ENCODE peak calls at places on chromosomes 6 and 20, in four cellular contexts. One of them, this sample, is unnamed.

GRCh38 chr6:17219098-17219497 is 62.1 kb upstream of the RBM24 start:
- DNase-seq in lung: no peak
- DNase-seq in cardiac muscle cell: no peak
- DNase-seq in tibial artery: no peak
- DNase-seq in this sample: no peak

GRCh38 chr20:24389686-24390085 is 79.7 kb upstream of the SYNDIG1 start:
- DNase-seq in lung: no peak
- DNase-seq in cardiac muscle cell: no peak
- DNase-seq in tibial artery: peak; percentile 52
- DNase-seq in this sample: no peak

GRCh38 chr6:46925563-46926253 is 4.0 kb upstream of the ADGRF5 start:
- DNase-seq in lung: peak; percentile 83
- DNase-seq in cardiac muscle cell: peak; percentile 92
- DNase-seq in tibial artery: peak; percentile 69
- DNase-seq in this sample: no peak

GRCh38 chr6:165340532-165340931 is 31.1 kb upstream of the C6orf118 start:
- DNase-seq in lung: no peak
- DNase-seq in cardiac muscle cell: no peak
- DNase-seq in tibial artery: no peak
- DNase-seq in this sample: no peak

GRCh38 chr6:5334341-5334740 is 73.0 kb downstream of the FARS2 start:
- DNase-seq in lung: no peak
- DNase-seq in cardiac muscle cell: peak; percentile 7
- DNase-seq in tibial artery: no peak
- DNase-seq in this sample: no peak

GRCh38 chr20:58233881-58234528 is 5.6 kb upstream of the ANKRD60 start:
- DNase-seq in lung: peak; percentile 27
- DNase-seq in cardiac muscle cell: peak; percentile 18
- DNase-seq in tibial artery: no peak
- DNase-seq in this sample: no peak

GRCh38 chr20:38941726-38942389 is 15.6 kb downstream of the FAM83D start:
- DNase-seq in lung: no peak
- DNase-seq in cardiac muscle cell: no peak
- DNase-seq in tibial artery: no peak
- DNase-seq in this sample: no peak

GRCh38 chr6:5950448-5950847 is 56.3 kb downstream of the NRN1 start:
- DNase-seq in lung: no peak
- DNase-seq in cardiac muscle cell: peak; percentile 2
- DNase-seq in tibial artery: no peak
- DNase-seq in this sample: no peak

GRCh38 chr6:37321101-37321500 is 32.7 kb upstream of the RNF8 start:
- DNase-seq in lung: no peak
- DNase-seq in cardiac muscle cell: no peak
- DNase-seq in tibial artery: no peak
- DNase-seq in this sample: no peak

GRCh38 chr6:106702451-106703110 is 73.2 kb downstream of the QRSL1 start:
- DNase-seq in lung: no peak
- DNase-seq in cardiac muscle cell: no peak
- DNase-seq in tibial artery: no peak
- DNase-seq in this sample: no peak

GRCh38 chr6:13635948-13636658 is 21.0 kb downstream of the NOL7 start:
- DNase-seq in lung: no peak
- DNase-seq in cardiac muscle cell: no peak
- DNase-seq in tibial artery: no peak
- DNase-seq in this sample: no peak

GRCh38 chr6:105850636-105851035 is 235.5 kb upstream of the PRDM1 start:
- DNase-seq in lung: no peak
- DNase-seq in cardiac muscle cell: no peak
- DNase-seq in tibial artery: no peak
- DNase-seq in this sample: no peak

GRCh38 chr20:57614490-57615471 is 5.4 kb downstream of the ZBP1 start:
- DNase-seq in lung: no peak
- DNase-seq in cardiac muscle cell: no peak
- DNase-seq in tibial artery: no peak
- DNase-seq in this sample: no peak

GRCh38 chr20:13786143-13786828 is 1.5 kb downstream of the NDUFAF5 start:
- DNase-seq in lung: no peak
- DNase-seq in cardiac muscle cell: no peak
- DNase-seq in tibial artery: no peak
- DNase-seq in this sample: no peak

GRCh38 chr20:13791562-13792459 is 7.0 kb downstream of the NDUFAF5 start:
- DNase-seq in lung: no peak
- DNase-seq in cardiac muscle cell: no peak
- DNase-seq in tibial artery: no peak
- DNase-seq in this sample: no peak

GRCh38 chr20:13790708-13791107 is 5.9 kb downstream of the NDUFAF5 start:
- DNase-seq in lung: no peak
- DNase-seq in cardiac muscle cell: no peak
- DNase-seq in tibial artery: no peak
- DNase-seq in this sample: no peak

GRCh38 chr20:13784893-13785715 is at the start of the genes ESF1 and NDUFAF5:
- DNase-seq in lung: peak; percentile 95
- DNase-seq in cardiac muscle cell: peak; percentile 97
- DNase-seq in tibial artery: peak; percentile 97
- DNase-seq in this sample: peak; percentile 97

DNA sequence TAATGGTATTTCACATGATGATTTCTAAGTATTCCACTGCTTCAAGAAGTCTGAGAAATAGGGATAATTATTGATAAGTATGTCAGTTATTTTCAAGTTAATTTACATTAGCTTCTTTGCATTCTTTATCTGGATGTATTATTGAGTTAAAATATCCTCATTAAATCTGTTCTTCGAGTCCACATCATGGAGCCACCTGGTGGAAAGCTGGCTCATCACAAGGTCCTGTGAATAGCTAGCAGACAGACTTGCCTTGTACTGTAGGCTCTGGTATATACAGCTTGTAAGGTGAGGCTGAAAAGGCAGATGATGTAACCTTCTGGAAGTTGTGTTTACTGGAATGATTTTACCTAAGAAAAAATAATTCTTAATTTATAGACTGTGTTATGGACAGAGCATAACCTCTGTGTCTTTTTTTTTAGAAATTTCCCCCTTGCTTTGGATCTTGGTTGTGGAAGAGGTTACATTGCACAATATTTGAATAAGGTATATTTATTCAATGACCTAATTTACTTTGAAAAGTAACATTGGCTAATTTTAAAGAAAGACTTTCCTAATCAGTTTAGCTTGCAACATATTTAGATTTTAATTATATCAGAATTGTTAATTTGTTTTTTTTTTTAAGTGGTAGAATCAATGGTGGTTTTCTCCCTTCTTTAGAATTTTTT is 3.5 kb downstream of the NDUFAF5 start:
- DNase-seq in lung: no peak
- DNase-seq in cardiac muscle cell: peak; percentile 68
- DNase-seq in tibial artery: peak; percentile 30
- DNase-seq in this sample: no peak
- H3K27ac ChIP-seq in lung: no peak overlapping the region
- H3K27ac ChIP-seq in cardiac muscle cell: no peak overlapping the region
- H3K27ac ChIP-seq in tibial artery: no peak overlapping the region
- H3K27ac ChIP-seq in this sample: no peak overlapping the region

DNA sequence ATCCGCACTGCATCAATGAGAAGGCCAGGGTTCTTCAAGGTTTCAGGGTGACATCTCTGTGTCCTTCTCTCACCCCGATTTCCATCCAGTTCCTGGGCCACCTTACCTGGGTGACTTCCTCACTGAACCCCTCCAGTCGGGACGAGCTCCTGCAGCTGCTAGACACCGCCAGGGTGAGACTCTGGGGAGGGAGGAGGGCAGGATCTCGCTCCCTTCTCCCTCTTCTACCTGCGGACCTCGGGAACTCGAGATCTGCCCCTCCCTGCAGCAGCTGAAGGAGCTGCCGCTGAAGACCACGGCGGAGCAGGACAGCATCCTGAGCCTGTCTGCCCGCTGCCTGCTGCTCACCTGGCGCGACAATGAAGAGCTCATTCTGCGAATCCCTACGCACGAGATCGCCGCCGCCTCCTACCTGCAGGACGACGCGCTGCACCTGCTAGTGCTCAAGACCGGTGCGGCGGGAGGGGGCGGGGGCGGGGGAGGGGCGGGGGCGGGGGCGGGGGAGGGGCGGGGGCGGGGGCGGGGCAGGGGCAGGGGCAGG is 7.5 kb downstream of the CCM2L start:
- DNase-seq in lung: peak; percentile 64
- DNase-seq in cardiac muscle cell: no peak
- DNase-seq in tibial artery: no peak
- DNase-seq in this sample: no peak
- TF ChIP-seq CTCF in lung: no peak
- TF ChIP-seq CTCF in cardiac muscle cell: no peak
- TF ChIP-seq CTCF in tibial artery: no peak
- TF ChIP-seq CTCF in this sample: no peak

GRCh38 chr6:36076178-36077088 is 48.8 kb downstream of the MAPK14 start:
- DNase-seq in lung: no peak
- DNase-seq in cardiac muscle cell: no peak
- DNase-seq in tibial artery: no peak
- DNase-seq in this sample: no peak
- H3K4me1 ChIP-seq in lung: no peaks in the 10 kb centered on the region
- H3K4me1 ChIP-seq in cardiac muscle cell: no peaks in the 10 kb centered on the region
- H3K4me1 ChIP-seq in tibial artery: no peaks in the 10 kb centered on the region
- H3K4me1 ChIP-seq in this sample: peaks cover 9% of the 10 kb centered on the region

DNA sequence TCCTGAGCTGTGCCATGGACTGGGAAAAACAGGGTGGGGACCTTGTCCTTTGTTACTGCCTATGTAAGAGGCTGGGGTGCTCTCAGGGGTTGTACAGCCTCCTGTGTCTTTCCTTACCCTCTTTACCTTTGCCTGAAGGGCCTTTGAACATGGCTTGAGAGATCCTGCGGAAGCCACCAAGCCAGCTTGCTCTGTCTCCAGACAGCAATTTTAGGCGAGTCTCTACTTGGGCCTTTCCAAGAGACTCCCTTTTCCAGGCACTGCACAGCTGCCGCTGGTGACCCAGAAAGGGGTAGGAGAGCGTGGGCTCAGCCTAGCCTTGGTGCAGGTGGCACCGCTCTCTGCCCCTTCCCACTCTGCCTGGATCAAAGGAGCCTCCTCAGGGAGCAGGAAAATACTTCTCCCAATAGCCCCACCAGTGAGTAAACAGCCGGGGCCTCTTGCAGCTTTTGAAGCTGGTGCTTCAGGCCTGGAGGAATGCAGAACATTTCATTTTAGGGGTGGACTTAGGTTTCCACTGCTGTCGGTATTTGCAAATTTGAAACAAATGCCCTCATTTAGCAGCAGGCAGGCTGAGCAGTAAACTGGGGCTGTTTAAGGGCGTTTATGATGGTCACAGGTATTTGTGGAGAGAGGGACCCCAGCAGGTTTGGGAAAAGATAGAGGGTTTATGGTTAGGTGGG is 13.9 kb downstream of the PTK7 start:
- DNase-seq in lung: peak; percentile 73
- DNase-seq in cardiac muscle cell: no peak
- DNase-seq in tibial artery: no peak
- DNase-seq in this sample: no peak
- H3K27ac ChIP-seq in lung: no peak overlapping the region
- H3K27ac ChIP-seq in cardiac muscle cell: peak overlapping the region; percentile 82
- H3K27ac ChIP-seq in tibial artery: no peak overlapping the region
- H3K27ac ChIP-seq in this sample: peak overlapping the region; percentile 84

DNA sequence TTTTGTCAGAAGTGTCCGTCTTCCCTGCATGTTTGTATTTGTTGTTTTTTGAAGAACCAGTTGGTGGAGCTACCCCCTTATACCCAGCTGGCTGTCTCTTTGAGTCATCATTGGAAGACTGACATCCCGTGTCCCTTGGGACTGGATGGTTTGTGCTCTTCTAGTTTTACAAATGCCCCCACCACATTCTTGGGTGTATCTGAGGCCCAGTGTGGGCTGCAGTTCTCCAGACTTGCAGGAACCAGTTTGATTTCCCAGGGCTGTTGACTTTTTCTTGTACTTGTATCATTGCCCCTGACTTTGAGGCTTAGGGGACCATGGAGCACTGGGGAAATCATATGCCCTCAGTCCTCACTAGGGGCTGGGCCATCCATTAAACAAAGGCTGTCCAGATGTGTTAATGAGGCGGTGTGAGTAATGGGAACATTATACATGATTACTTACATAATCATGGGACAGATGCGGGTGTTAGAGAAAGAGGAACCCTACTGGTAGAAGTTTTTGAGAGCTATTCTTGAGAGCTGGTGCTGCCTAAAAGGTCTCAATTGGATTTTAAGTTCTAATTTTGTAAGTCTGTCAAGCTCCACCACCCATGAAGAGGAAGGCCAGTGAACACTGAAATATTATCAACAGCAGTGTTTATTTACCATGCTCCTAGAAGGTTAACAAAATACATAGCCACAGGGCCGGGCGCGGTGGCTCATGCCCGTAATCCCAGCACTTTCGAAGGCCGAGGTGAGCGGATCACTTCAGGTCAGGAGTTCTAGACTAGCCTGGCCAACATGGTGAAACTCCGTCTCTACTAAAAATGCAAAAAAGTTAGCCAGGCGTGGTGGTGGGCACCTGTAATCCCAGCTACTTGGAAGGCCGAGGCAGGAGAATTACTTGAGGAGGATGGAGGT is 8.5 kb downstream of the JARID2 start:
- DNase-seq in lung: no peak
- DNase-seq in cardiac muscle cell: peak; percentile 48
- DNase-seq in tibial artery: no peak
- DNase-seq in this sample: no peak
- TF ChIP-seq CTCF in lung: no peak
- TF ChIP-seq CTCF in cardiac muscle cell: no peak
- TF ChIP-seq CTCF in tibial artery: no peak
- TF ChIP-seq CTCF in this sample: no peak

DNA sequence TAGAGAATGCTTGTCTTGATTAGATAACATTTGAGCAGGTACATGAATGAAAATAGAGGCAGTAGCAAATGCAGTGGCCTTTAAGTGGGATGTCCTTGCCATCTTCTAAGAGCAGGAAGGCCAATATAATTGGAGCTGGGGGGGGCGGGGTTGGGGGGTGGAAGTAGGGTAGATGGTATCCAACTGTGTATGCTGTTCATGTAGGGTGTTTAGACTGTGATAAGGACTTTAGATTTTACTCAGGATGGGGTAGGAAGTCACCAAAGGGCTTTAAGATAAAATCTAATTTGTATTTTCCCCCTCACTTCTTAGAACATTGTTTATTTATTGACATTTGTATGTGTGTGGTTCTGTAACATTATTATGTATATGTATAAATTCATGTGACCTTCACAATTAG is 12.0 kb downstream of the TAB2 start:
- DNase-seq in lung: no peak
- DNase-seq in cardiac muscle cell: no peak
- DNase-seq in tibial artery: no peak
- DNase-seq in this sample: no peak
- H3K4me1 ChIP-seq in lung: peaks cover 29% of the 10 kb centered on the region
- H3K4me1 ChIP-seq in cardiac muscle cell: peaks cover 58% of the 10 kb centered on the region
- H3K4me1 ChIP-seq in tibial artery: peaks cover 3% of the 10 kb centered on the region
- H3K4me1 ChIP-seq in this sample: peaks cover 77% of the 10 kb centered on the region

GRCh38 chr6:43508481-43509141 is 1.5 kb downstream of the LRRC73 start:
- DNase-seq in lung: no peak
- DNase-seq in cardiac muscle cell: no peak
- DNase-seq in tibial artery: no peak
- DNase-seq in this sample: no peak

GRCh38 chr6:43509142-43509983 is 783 bp downstream of the LRRC73 start:
- DNase-seq in lung: no peak
- DNase-seq in cardiac muscle cell: no peak
- DNase-seq in tibial artery: no peak
- DNase-seq in this sample: no peak

GRCh38 chr6:43509984-43510826 is at the start of gene LRRC73:
- DNase-seq in lung: peak; percentile 85
- DNase-seq in cardiac muscle cell: peak; percentile 91
- DNase-seq in tibial artery: peak; percentile 78
- DNase-seq in this sample: no peak

GRCh38 chr6:43511824-43512415 is 1.8 kb upstream of the LRRC73 start:
- DNase-seq in lung: no peak
- DNase-seq in cardiac muscle cell: no peak
- DNase-seq in tibial artery: no peak
- DNase-seq in this sample: no peak

GRCh38 chr6:43510827-43511163 is 649 bp upstream of the LRRC73 start:
- DNase-seq in lung: no peak
- DNase-seq in cardiac muscle cell: no peak
- DNase-seq in tibial artery: no peak
- DNase-seq in this sample: no peak
- H3K27ac ChIP-seq in lung: peak overlapping the region; percentile 24
- H3K27ac ChIP-seq in cardiac muscle cell: no peak overlapping the region
- H3K27ac ChIP-seq in tibial artery: peak overlapping the region; percentile 35
- H3K27ac ChIP-seq in this sample: peak overlapping the region; percentile 42

This sample was measured in vagina.